ENCODE peak calls at places on chromosomes 16 and 17, in ten cellular contexts. C, X, A, Q, U, F, K, Z, M and O are unnamed samples.

GRCh38 chr17:36118477-36119353 is 15.1 kb downstream of the CCL4 start:
- DNase-seq in F (no peak), M (no peak), Q (no peak), A (no peak), X (no peak), U (no peak), C (no peak), K (no peak), Z (no peak), O (no peak)

GRCh38 chr17:49456172-49456965 is 38.7 kb upstream of the NGFR start:
- DNase-seq in A (peak; percentile 90), Q (no peak), K (no peak), F (peak; percentile 71), M (peak; percentile 59), X (no peak), U (no peak), Z (no peak), C (peak; percentile 91), O (no peak)

GRCh38 chr16:4021070-4021779 is 95.0 kb downstream of the ADCY9 start:
- DNase-seq in Z (no peak), X (no peak), Q (no peak), U (no peak), C (no peak), F (peak; percentile 88), K (no peak), A (peak; percentile 17), M (no peak), O (peak; percentile 97)

GRCh38 chr16:10606607-10607006 is 26.2 kb upstream of the EMP2 start:
- DNase-seq in F (no peak), M (no peak), K (no peak), U (no peak), Z (no peak), C (no peak), A (no peak), X (no peak), Q (no peak), O (no peak)

GRCh38 chr17:9151091-9151490 is 129.8 kb downstream of the NTN1 start:
- DNase-seq in K (no peak), Q (no peak), X (no peak), C (no peak), Z (no peak), U (no peak), M (no peak), F (no peak), A (no peak), O (no peak)

GRCh38 chr16:52773026-52773425 is 226.1 kb upstream of the TOX3 start:
- DNase-seq in U (no peak), M (no peak), F (no peak), K (no peak), Z (no peak), A (no peak), C (no peak), Q (no peak), X (no peak), O (no peak)

GRCh38 chr17:12992676-12993075 is 25.2 kb downstream of the ELAC2 start:
- DNase-seq in X (no peak), M (no peak), K (no peak), A (no peak), C (no peak), Z (no peak), Q (no peak), U (no peak), F (no peak), O (no peak)

GRCh38 chr17:76384222-76384986 is at the start of gene SPHK1:
- DNase-seq in X (peak; percentile 72), Q (peak; percentile 89), F (no peak), C (peak; percentile 83), M (no peak), Z (peak; percentile 81), K (no peak), A (peak; percentile 90), U (peak; percentile 45), O (peak; percentile 54)

GRCh38 chr16:21166561-21166961 is 8.1 kb downstream of the LDAF1 start:
- DNase-seq in X (no peak), A (peak; percentile 49), M (no peak), F (no peak), Q (no peak), Z (no peak), U (no peak), K (no peak), C (peak; percentile 31), O (no peak)

GRCh38 chr17:49549691-49550678 is 25.7 kb upstream of the NXPH3 start:
- DNase-seq in Q (no peak), F (no peak), K (no peak), U (no peak), X (no peak), C (no peak), Z (no peak), A (no peak), M (no peak), O (no peak)

GRCh38 chr16:67884684-67885083 is at the start of gene NRN1L:
- DNase-seq in K (no peak), U (no peak), C (peak; percentile 91), Q (peak; percentile 93), Z (peak; percentile 95), F (peak; percentile 40), X (no peak), A (peak; percentile 94), M (peak; percentile 79), O (peak; percentile 79)

GRCh38 chr16:26598061-26598460 is 468.7 kb upstream of the C16orf82 start:
- DNase-seq in Q (peak; percentile 16), A (no peak), U (peak; percentile 18), Z (no peak), X (peak; percentile 82), K (no peak), F (no peak), M (no peak), C (no peak), O (no peak)

GRCh38 chr17:9021158-9021984 is at the start of gene NTN1:
- DNase-seq in Q (peak; percentile 23), M (no peak), U (no peak), A (peak; percentile 21), X (peak; percentile 55), K (no peak), F (no peak), C (peak; percentile 11), Z (peak; percentile 81), O (no peak)

GRCh38 chr16:23510154-23510914 is at the start of gene GGA2:
- DNase-seq in F (peak; percentile 52), X (peak; percentile 73), Q (peak; percentile 88), Z (peak; percentile 93), M (peak; percentile 35), U (peak; percentile 69), K (peak; percentile 59), C (peak; percentile 81), A (peak; percentile 84), O (peak; percentile 78)

GRCh38 chr17:42519546-42520444 is 16.2 kb upstream of the NAGLU start:
- DNase-seq in U (no peak), K (no peak), A (peak; percentile 100), X (no peak), F (peak; percentile 98), C (peak; percentile 99), M (peak; percentile 97), Z (peak; percentile 98), Q (no peak), O (no peak)